ENCODE peak calls at places on chromosomes 3 and 15, in seven cellular contexts. One of them, this sample, is unnamed.

GRCh38 chr15:97961067-97961954 is 808 bp downstream of the ARRDC4 start:
- DNase-seq in A549: no peak
- DNase-seq in right atrium auricular region: no peak
- DNase-seq in CD8-positive, alpha-beta T cell: no peak
- DNase-seq in AG09309: no peak
- DNase-seq in suprapubic skin: peak
- DNase-seq in fibroblast of pulmonary artery: peak
- DNase-seq in this sample: peak

GRCh38 chr15:98698792-98699191 is 50.5 kb downstream of the IGF1R start:
- DNase-seq in A549: no peak
- DNase-seq in right atrium auricular region: no peak
- DNase-seq in CD8-positive, alpha-beta T cell: no peak
- DNase-seq in AG09309: no peak
- DNase-seq in suprapubic skin: no peak
- DNase-seq in fibroblast of pulmonary artery: no peak
- DNase-seq in this sample: no peak

GRCh38 chr3:167863811-167864558 is 128.5 kb downstream of the SERPINI1 start:
- DNase-seq in A549: no peak
- DNase-seq in right atrium auricular region: no peak
- DNase-seq in CD8-positive, alpha-beta T cell: no peak
- DNase-seq in AG09309: no peak
- DNase-seq in suprapubic skin: no peak
- DNase-seq in fibroblast of pulmonary artery: no peak
- DNase-seq in this sample: no peak

GRCh38 chr3:129017531-129017899 is 16.4 kb downstream of the EFCC1 start:
- DNase-seq in A549: no peak
- DNase-seq in right atrium auricular region: no peak
- DNase-seq in CD8-positive, alpha-beta T cell: no peak
- DNase-seq in AG09309: no peak
- DNase-seq in suprapubic skin: no peak
- DNase-seq in fibroblast of pulmonary artery: no peak
- DNase-seq in this sample: no peak

GRCh38 chr3:137041251-137041650 is 83.5 kb downstream of the IL20RB start:
- DNase-seq in A549: no peak
- DNase-seq in right atrium auricular region: no peak
- DNase-seq in CD8-positive, alpha-beta T cell: no peak
- DNase-seq in AG09309: no peak
- DNase-seq in suprapubic skin: no peak
- DNase-seq in fibroblast of pulmonary artery: no peak
- DNase-seq in this sample: no peak

GRCh38 chr3:115217678-115218451 is 70.8 kb upstream of the ZBTB20 start:
- DNase-seq in A549: peak
- DNase-seq in right atrium auricular region: no peak
- DNase-seq in CD8-positive, alpha-beta T cell: no peak
- DNase-seq in AG09309: peak
- DNase-seq in suprapubic skin: no peak
- DNase-seq in fibroblast of pulmonary artery: peak
- DNase-seq in this sample: peak

GRCh38 chr3:149542375-149543312 is 68.1 kb downstream of the TM4SF4 start:
- DNase-seq in A549: peak
- DNase-seq in right atrium auricular region: no peak
- DNase-seq in CD8-positive, alpha-beta T cell: no peak
- DNase-seq in AG09309: no peak
- DNase-seq in suprapubic skin: no peak
- DNase-seq in fibroblast of pulmonary artery: no peak
- DNase-seq in this sample: no peak

GRCh38 chr15:65970937-65971740 is 101.8 kb downstream of the RAB11A start:
- DNase-seq in A549: no peak
- DNase-seq in right atrium auricular region: no peak
- DNase-seq in CD8-positive, alpha-beta T cell: no peak
- DNase-seq in AG09309: no peak
- DNase-seq in suprapubic skin: no peak
- DNase-seq in fibroblast of pulmonary artery: no peak
- DNase-seq in this sample: no peak

GRCh38 chr15:25655168-25655956 is 207.8 kb downstream of the ATP10A start:
- DNase-seq in A549: no peak
- DNase-seq in right atrium auricular region: no peak
- DNase-seq in CD8-positive, alpha-beta T cell: no peak
- DNase-seq in AG09309: no peak
- DNase-seq in suprapubic skin: no peak
- DNase-seq in fibroblast of pulmonary artery: no peak
- DNase-seq in this sample: no peak

DNA sequence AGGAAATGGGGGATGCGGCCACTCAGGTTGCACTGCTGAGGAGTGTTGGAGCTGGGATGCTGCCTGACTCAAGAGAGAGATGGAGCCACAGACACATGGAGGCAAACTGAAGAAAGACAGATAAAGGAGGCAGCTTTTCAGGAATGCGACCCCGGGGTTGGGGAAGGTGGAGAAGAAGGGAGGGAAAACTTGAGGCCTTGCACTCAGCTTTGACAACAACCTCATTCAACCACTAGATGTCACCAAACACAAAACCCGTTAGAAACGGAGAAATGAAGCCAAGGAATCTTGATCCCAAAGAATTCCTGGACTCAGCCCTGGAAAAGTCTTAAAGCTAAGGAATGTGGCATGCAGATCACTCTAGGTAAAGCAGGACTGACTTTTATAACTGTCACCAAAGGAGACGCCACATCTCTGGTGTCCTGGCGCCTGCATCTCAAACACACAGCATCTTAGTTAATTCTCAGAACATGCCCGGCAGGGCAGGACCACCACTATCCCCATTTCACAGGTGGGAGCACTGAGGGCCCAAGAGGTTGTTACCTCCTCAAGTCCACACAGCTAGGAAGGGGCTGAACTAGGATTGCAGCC is 59.6 kb upstream of the LMCD1 start:
- DNase-seq in A549: peak
- DNase-seq in right atrium auricular region: no peak
- DNase-seq in CD8-positive, alpha-beta T cell: no peak
- DNase-seq in AG09309: peak
- DNase-seq in suprapubic skin: no peak
- DNase-seq in fibroblast of pulmonary artery: peak
- DNase-seq in this sample: peak
- TF ChIP-seq CTCF in A549: peak
- TF ChIP-seq CTCF in right atrium auricular region: peak
- TF ChIP-seq CTCF in CD8-positive, alpha-beta T cell: no peak
- TF ChIP-seq CTCF in AG09309: peak
- TF ChIP-seq CTCF in suprapubic skin: peak
- TF ChIP-seq CTCF in fibroblast of pulmonary artery: peak
- TF ChIP-seq CTCF in this sample: peak

GRCh38 chr15:27906802-27907201 is 192.3 kb downstream of the OCA2 start:
- DNase-seq in A549: no peak
- DNase-seq in right atrium auricular region: no peak
- DNase-seq in CD8-positive, alpha-beta T cell: no peak
- DNase-seq in AG09309: no peak
- DNase-seq in suprapubic skin: no peak
- DNase-seq in fibroblast of pulmonary artery: no peak
- DNase-seq in this sample: no peak

DNA sequence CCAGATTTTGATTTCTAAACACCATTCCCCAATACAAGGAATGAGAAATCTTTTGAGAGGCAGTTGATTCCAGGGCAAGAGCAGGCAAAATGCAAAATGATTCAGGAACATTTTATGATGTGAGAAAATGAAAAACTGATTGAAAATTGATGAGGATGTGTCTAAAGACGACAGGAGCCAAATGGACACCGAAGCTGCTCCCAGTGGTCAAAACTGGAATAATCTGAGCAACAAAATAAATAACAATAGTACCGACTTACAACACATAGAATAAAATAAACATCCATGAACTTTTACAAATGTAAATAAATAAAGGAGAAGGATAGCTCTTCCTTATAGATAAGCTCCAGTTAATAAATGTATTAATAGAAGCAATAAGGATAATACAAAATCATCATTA is 186.8 kb downstream of the OCA2 start:
- DNase-seq in A549: no peak
- DNase-seq in right atrium auricular region: no peak
- DNase-seq in CD8-positive, alpha-beta T cell: no peak
- DNase-seq in AG09309: no peak
- DNase-seq in suprapubic skin: no peak
- DNase-seq in fibroblast of pulmonary artery: no peak
- DNase-seq in this sample: no peak
- TF ChIP-seq CTCF in A549: no peak
- TF ChIP-seq CTCF in right atrium auricular region: no peak
- TF ChIP-seq CTCF in CD8-positive, alpha-beta T cell: no peak
- TF ChIP-seq CTCF in AG09309: no peak
- TF ChIP-seq CTCF in suprapubic skin: no peak
- TF ChIP-seq CTCF in fibroblast of pulmonary artery: no peak
- TF ChIP-seq CTCF in this sample: no peak

DNA sequence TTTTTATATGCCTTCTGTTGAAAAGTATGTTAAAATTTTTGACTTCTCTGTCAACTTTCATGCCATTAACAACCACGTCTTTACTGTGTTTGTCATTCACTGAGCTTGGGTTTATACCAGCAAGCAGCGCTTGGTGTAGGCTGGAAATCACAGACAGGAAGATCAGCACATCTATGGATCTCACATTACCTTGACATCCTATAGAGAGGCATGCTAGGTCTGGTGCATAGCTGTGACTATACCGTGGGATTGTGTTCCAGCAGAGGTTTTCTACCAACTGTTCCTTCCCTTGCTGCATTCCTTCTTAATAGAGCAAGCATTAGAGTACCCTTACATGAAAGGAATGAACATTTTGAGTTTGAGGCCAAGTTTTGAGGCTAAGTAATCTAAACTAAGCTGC is 53.0 kb downstream of the DZIP3 start:
- DNase-seq in A549: no peak
- DNase-seq in right atrium auricular region: no peak
- DNase-seq in CD8-positive, alpha-beta T cell: no peak
- DNase-seq in AG09309: no peak
- DNase-seq in suprapubic skin: no peak
- DNase-seq in fibroblast of pulmonary artery: no peak
- DNase-seq in this sample: no peak
- TF ChIP-seq CTCF in A549: no peak
- TF ChIP-seq CTCF in right atrium auricular region: no peak
- TF ChIP-seq CTCF in CD8-positive, alpha-beta T cell: no peak
- TF ChIP-seq CTCF in AG09309: no peak
- TF ChIP-seq CTCF in suprapubic skin: no peak
- TF ChIP-seq CTCF in fibroblast of pulmonary artery: no peak
- TF ChIP-seq CTCF in this sample: no peak

GRCh38 chr3:169344465-169344864 is 319.0 kb downstream of the MECOM start:
- DNase-seq in A549: no peak
- DNase-seq in right atrium auricular region: no peak
- DNase-seq in CD8-positive, alpha-beta T cell: no peak
- DNase-seq in AG09309: no peak
- DNase-seq in suprapubic skin: no peak
- DNase-seq in fibroblast of pulmonary artery: peak
- DNase-seq in this sample: no peak

GRCh38 chr3:169348276-169348675 is 315.2 kb downstream of the MECOM start:
- DNase-seq in A549: no peak
- DNase-seq in right atrium auricular region: no peak
- DNase-seq in CD8-positive, alpha-beta T cell: no peak
- DNase-seq in AG09309: no peak
- DNase-seq in suprapubic skin: no peak
- DNase-seq in fibroblast of pulmonary artery: no peak
- DNase-seq in this sample: no peak

GRCh38 chr3:169342652-169343051 is 320.9 kb downstream of the MECOM start:
- DNase-seq in A549: no peak
- DNase-seq in right atrium auricular region: no peak
- DNase-seq in CD8-positive, alpha-beta T cell: no peak
- DNase-seq in AG09309: no peak
- DNase-seq in suprapubic skin: no peak
- DNase-seq in fibroblast of pulmonary artery: no peak
- DNase-seq in this sample: no peak

GRCh38 chr3:169347597-169347996 is 315.9 kb downstream of the MECOM start:
- DNase-seq in A549: no peak
- DNase-seq in right atrium auricular region: no peak
- DNase-seq in CD8-positive, alpha-beta T cell: no peak
- DNase-seq in AG09309: no peak
- DNase-seq in suprapubic skin: no peak
- DNase-seq in fibroblast of pulmonary artery: no peak
- DNase-seq in this sample: no peak

DNA sequence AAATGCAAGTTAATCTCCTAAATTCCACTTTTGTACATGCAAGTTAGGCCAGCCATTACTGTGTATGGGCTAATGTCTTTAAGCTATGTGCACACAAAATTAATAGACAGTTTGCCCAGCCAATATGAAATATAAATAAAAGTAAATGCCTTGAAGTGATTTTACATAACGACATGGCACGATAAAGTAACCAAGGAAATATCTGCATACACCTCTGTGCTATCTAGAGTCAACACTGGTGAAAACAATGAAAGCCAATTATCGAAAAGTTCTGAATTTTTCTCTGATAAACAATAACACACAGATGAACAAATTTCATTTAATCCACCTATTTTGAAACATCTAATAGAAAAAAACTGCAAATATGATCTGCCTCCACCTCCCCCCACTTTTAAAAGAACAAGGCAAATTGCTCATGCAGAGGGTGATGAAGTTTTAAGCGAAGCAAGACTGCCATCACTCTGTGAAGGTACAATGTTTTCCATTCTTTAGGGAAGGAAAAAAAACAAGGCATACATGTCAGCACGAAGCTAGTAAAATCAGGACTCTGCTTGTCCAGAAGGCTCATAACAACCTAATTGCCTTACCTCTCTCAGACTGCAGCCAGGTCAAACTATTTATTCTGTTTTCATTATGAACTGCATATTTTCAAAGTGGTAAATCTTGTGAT is 317.7 kb downstream of the MECOM start:
- DNase-seq in A549: no peak
- DNase-seq in right atrium auricular region: no peak
- DNase-seq in CD8-positive, alpha-beta T cell: no peak
- DNase-seq in AG09309: no peak
- DNase-seq in suprapubic skin: no peak
- DNase-seq in fibroblast of pulmonary artery: no peak
- DNase-seq in this sample: no peak
- TF ChIP-seq CTCF in A549: no peak
- TF ChIP-seq CTCF in right atrium auricular region: no peak
- TF ChIP-seq CTCF in CD8-positive, alpha-beta T cell: no peak
- TF ChIP-seq CTCF in AG09309: no peak
- TF ChIP-seq CTCF in suprapubic skin: no peak
- TF ChIP-seq CTCF in fibroblast of pulmonary artery: no peak
- TF ChIP-seq CTCF in this sample: no peak

GRCh38 chr3:99536555-99537314 is 101.7 kb upstream of the COL8A1 start:
- DNase-seq in A549: no peak
- DNase-seq in right atrium auricular region: no peak
- DNase-seq in CD8-positive, alpha-beta T cell: no peak
- DNase-seq in AG09309: no peak
- DNase-seq in suprapubic skin: no peak
- DNase-seq in fibroblast of pulmonary artery: peak
- DNase-seq in this sample: no peak

GRCh38 chr3:99534951-99535704 is 103.3 kb upstream of the COL8A1 start:
- DNase-seq in A549: no peak
- DNase-seq in right atrium auricular region: no peak
- DNase-seq in CD8-positive, alpha-beta T cell: no peak
- DNase-seq in AG09309: no peak
- DNase-seq in suprapubic skin: no peak
- DNase-seq in fibroblast of pulmonary artery: peak
- DNase-seq in this sample: peak

GRCh38 chr3:99529265-99529664 is 109.1 kb upstream of the COL8A1 start:
- DNase-seq in A549: no peak
- DNase-seq in right atrium auricular region: no peak
- DNase-seq in CD8-positive, alpha-beta T cell: no peak
- DNase-seq in AG09309: no peak
- DNase-seq in suprapubic skin: no peak
- DNase-seq in fibroblast of pulmonary artery: no peak
- DNase-seq in this sample: no peak

GRCh38 chr3:99537416-99537815 is 101.0 kb upstream of the COL8A1 start:
- DNase-seq in A549: no peak
- DNase-seq in right atrium auricular region: no peak
- DNase-seq in CD8-positive, alpha-beta T cell: no peak
- DNase-seq in AG09309: no peak
- DNase-seq in suprapubic skin: no peak
- DNase-seq in fibroblast of pulmonary artery: no peak
- DNase-seq in this sample: no peak

GRCh38 chr3:99532246-99532645 is 106.1 kb upstream of the COL8A1 start:
- DNase-seq in A549: peak
- DNase-seq in right atrium auricular region: no peak
- DNase-seq in CD8-positive, alpha-beta T cell: no peak
- DNase-seq in AG09309: peak
- DNase-seq in suprapubic skin: no peak
- DNase-seq in fibroblast of pulmonary artery: peak
- DNase-seq in this sample: peak
- TF ChIP-seq CTCF in A549: peak
- TF ChIP-seq CTCF in right atrium auricular region: peak
- TF ChIP-seq CTCF in CD8-positive, alpha-beta T cell: no peak
- TF ChIP-seq CTCF in AG09309: peak
- TF ChIP-seq CTCF in suprapubic skin: peak
- TF ChIP-seq CTCF in fibroblast of pulmonary artery: peak
- TF ChIP-seq CTCF in this sample: peak